ENCODE peak calls at places on chromosomes 13 and 19, in seven cellular contexts. P, G, Y, D, O, W and C are unnamed samples. For H3K36me3 and H3K4me1, the result is how much of the 10 kb centered on the place peaks cover.

GRCh38 chr13:34867590-34867989 is 74.5 kb upstream of the NBEA start:
- DNase-seq in G (no peak), D (no peak), O (no peak), P (no peak), W (no peak), Y (peak), C (no peak)

GRCh38 chr13:77930430-77930829 is 11.8 kb upstream of the EDNRB start:
- DNase-seq in P (no peak), O (no peak), W (no peak), D (no peak), G (no peak), Y (no peak), C (no peak)

GRCh38 chr19:35005256-35005977 is 5.3 kb downstream of the GRAMD1A start:
- DNase-seq in W (no peak), P (no peak), O (no peak), Y (no peak), D (no peak), G (no peak), C (no peak)

GRCh38 chr19:35458821-35459391 is 10.8 kb downstream of the FFAR2 start:
- DNase-seq in Y (no peak), G (no peak), W (no peak), P (no peak), O (no peak), D (no peak), C (no peak)

GRCh38 chr19:36043952-36044351 is 10.1 kb downstream of the THAP8 start:
- DNase-seq in O (no peak), W (no peak), D (no peak), G (no peak), P (no peak), Y (no peak), C (no peak)

GRCh38 chr13:63327584-63327983 is 1911.9 kb upstream of the PCDH20 start:
- DNase-seq in Y (no peak), P (no peak), W (no peak), D (no peak), G (no peak), O (no peak), C (no peak)

GRCh38 chr13:78102121-78102677 is 183.6 kb upstream of the EDNRB start:
- DNase-seq in Y (peak), D (no peak), G (peak), O (peak), P (no peak), W (peak), C (peak)

GRCh38 chr13:103351035-103351828 is 285.0 kb upstream of the SLC10A2 start:
- DNase-seq in Y (peak), D (peak), G (no peak), W (peak), O (peak), P (no peak), C (no peak)

GRCh38 chr19:54201172-54201701 is 579 bp downstream of the RPS9 start:
- DNase-seq in W (no peak), Y (peak), D (no peak), G (no peak), P (no peak), O (no peak), C (no peak)
- H3K36me3 ChIP-seq in W (under half), Y (half or more), D (under half), G (under half), P (under half), O (under half), C (half or more)

GRCh38 chr19:45764487-45764886 is 4.6 kb downstream of the SIX5 start:
- DNase-seq in G (no peak), O (no peak), W (no peak), P (no peak), D (no peak), Y (no peak), C (no peak)

GRCh38 chr19:45763691-45764294 is 5.3 kb downstream of the SIX5 start:
- DNase-seq in W (no peak), G (no peak), O (no peak), D (no peak), P (no peak), Y (no peak), C (no peak)

GRCh38 chr19:45762870-45763631 is 6.0 kb downstream of the SIX5 start:
- DNase-seq in W (no peak), G (no peak), Y (no peak), D (no peak), P (no peak), O (no peak), C (no peak)

GRCh38 chr19:45758921-45759320 is 10.1 kb downstream of the SIX5 start:
- DNase-seq in W (no peak), Y (no peak), P (no peak), O (no peak), G (no peak), D (no peak), C (no peak)

DNA sequence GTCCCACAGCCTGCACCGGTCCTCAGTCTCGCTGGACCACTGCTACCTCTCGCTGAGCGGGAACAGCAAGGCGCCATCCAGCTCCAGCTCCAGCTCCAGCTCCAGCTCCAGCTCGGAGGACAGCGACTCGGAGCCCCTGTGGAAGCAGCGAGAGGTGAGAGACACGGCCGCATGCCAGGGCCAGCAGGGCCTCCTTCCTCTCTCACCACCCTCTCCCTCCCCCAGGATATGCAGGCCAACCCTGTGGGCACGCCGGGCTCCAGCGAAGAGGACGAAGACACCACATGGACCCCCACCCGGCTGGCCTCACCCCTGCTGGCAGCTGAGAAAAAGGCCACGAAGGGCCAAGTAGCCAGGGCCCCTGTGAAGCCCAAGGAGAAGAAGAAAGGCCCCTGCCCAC is 7.3 kb downstream of the SIX5 start:
- DNase-seq in D (peak), W (no peak), Y (no peak), P (no peak), O (no peak), G (no peak), C (no peak)
- H3K27ac ChIP-seq in D (no peak), W (no peak), Y (no peak), P (no peak), O (no peak), G (no peak), C (peak)

DNA sequence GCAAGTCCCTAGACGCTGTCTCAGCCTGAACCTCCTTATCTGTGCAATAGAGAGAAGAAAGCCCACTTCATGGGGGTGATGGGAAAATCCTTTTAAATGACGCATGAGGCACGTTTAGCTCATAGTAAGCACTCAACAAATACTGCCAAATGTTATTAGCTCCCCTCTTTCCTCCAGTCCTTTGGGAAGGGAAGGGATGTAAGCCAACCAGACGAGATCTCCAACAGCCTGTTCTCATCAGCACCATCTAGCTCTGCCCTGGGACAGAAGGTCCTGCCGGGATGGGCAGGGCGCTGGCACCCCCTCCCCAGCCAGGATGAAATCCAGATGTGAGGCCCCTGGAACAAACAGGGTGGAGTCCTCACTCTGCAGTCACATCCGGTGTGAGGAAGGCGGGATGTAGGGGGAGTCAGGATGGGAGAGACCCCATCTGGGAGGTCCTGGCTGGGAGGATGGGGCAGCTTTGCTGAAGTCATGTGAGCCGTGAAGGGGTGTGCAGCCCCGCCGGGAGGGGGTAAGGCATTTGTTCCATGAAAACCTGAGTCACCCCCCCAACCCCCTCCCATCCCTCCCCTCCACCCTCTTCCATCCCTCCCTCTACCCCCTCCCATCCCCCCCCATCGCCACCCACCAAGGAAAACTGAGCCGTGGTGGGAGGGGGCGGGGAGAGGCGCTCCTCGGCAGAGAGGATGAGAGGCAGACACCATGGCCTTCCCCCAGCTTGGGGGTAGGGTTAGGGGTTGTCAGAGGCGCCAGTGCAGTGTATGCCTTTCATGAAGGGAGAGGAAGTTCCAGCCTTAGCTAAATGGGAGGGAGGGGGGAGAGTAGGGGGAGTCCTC is 4.5 kb downstream of the S1PR2 start:
- DNase-seq in D (no peak), O (peak), G (no peak), Y (no peak), P (no peak), W (peak), C (peak)
- H3K4me1 ChIP-seq in D (under half), O (under half), G (under half), Y (under half), P (under half), W (half or more), C (under half)

DNA sequence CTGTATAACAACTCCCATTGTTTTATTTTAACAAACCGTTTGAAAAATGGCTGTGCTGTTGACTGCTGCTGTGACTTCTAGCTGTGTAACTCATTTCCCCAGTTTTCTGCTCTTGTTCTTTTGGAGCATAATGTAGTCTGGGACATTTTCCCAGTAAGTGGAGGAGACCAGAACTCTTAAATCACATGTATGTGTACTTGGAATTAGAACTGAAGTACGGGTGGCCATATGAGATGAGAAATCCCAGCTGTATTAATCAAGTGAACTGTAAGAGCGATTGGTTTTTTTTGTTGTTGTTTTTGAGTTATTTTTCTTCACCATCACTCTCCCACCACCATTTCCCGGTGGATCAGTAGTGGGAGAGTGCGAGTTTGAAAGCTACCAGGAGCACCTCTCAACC is 49.5 kb upstream of the RNF113B start:
- DNase-seq in W (no peak), D (no peak), O (no peak), G (no peak), P (no peak), Y (no peak), C (no peak)
- H3K36me3 ChIP-seq in W (under half), D (under half), O (under half), G (under half), P (under half), Y (under half), C (under half)

DNA sequence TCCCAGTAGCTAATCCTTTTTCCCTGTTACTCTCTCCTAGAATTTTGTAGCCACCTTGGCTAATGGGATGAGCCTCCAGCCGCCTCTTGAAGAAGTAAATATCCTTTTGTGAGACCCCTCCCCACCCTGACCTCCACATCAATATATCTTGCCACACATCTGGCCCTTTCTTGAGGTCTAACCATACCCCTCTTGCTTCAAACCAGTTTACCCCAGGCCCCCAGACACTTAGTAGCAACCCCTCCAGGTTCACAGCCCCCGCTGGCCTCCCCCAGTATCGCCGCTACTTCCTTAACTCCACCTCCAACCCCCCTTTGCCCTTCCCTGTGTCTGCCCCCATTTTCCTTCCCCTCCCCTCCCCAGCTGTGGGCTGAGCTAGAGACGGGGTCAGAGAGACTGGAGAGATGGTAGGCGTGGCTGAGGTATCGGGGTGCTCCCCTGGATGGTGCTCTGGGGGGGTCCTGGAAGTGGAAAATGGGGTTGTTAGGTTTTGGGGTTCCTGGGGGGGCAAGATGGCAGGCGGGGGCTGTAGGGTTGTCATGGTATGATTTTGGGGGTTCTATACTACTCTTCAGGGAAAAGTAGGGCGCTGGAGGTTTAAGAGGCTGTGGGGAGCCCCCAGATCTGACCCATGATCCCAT is 2.9 kb downstream of the PRMT1 start:
- DNase-seq in W (no peak), G (no peak), O (no peak), Y (no peak), D (no peak), P (no peak), C (no peak)
- H3K27ac ChIP-seq in W (peak), G (no peak), O (peak), Y (no peak), D (peak), P (peak), C (peak)

DNA sequence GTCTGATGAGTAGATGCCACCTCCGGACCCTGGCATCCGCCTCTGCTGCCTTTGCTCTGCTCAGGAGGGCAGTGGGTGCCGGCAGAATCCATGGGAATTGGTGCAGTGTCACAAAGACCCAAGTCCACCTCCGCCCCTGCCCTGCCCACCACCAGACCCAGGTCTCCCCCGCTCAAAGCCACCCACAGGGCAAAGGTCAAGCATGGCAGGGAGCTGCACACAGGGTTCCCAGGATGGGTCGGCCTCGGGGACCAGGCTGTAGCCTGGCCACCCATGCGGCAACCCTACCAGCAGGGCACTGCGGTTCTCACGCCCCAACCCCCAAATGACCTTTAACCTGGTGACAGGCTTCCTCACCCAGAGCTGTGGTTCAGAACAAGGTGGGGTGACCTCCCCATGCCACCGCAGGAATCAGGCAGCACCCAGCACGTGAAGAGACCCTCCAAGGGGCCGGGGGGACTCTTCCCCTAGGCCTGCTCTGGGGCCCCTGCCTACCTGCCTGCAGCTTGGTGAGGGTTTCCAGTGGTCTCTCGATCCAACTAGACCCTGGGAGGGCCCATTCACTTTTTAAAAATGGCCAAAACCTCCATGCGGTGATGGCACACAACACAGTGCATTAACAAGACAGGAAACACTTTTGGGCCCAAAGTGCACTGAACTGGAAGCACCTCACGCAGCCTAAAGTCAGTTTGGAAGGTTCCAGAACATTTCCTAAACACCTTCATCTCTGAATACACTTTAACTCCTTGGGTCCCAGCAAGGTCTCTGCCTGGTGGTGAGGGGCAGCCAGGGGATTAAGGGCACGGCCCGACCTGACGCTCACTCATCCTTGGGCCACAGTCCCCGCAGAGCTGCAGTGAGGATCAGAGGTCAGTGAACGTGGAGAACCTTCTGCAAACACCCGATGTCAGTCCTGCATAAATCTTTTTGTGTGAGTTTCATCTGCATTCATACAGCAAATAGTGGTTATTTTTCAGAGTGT is 11.0 kb downstream of the GAS6 start:
- DNase-seq in Y (no peak), O (peak), W (no peak), G (no peak), P (no peak), D (no peak), C (peak)
- H3K4me1 ChIP-seq in Y (under half), O (half or more), W (half or more), G (half or more), P (under half), D (under half), C (half or more)

GRCh38 chr19:15185188-15185587 is 15.6 kb downstream of the NOTCH3 start:
- DNase-seq in W (no peak), G (no peak), D (no peak), Y (no peak), O (no peak), P (no peak), C (no peak)

GRCh38 chr19:15178629-15179308 is 22.0 kb downstream of the NOTCH3 start:
- DNase-seq in O (no peak), P (no peak), D (no peak), W (no peak), Y (no peak), G (no peak), C (no peak)

GRCh38 chr19:15180451-15181390 is 20.1 kb downstream of the NOTCH3 start:
- DNase-seq in D (peak), Y (no peak), W (peak), P (no peak), G (no peak), O (peak), C (no peak)

GRCh38 chr19:15184776-15185175 is 16.0 kb downstream of the NOTCH3 start:
- DNase-seq in Y (no peak), O (no peak), P (no peak), D (no peak), G (no peak), W (no peak), C (no peak)

DNA sequence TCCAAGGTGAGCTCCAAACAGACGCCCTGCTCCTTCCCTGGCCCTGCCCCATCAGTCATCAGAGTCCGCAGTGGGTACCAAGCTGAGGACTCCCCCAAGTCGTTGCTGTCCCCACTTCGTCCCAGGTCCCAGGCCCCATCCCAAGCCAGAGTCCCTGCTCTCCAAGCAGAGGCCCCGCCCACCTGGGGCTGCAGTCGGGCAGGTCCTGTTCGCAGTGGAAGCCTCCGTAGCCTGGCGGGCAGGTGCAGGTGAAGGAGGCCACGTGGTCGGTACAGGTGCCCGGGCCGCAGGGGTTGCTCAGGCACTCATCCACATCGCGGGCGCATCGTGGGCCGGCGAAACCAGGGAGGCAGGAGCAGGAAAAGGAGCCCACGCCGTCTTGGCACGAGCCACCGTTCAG is 19.4 kb downstream of the NOTCH3 start:
- DNase-seq in G (no peak), Y (no peak), O (no peak), D (no peak), W (no peak), P (no peak), C (no peak)
- H3K36me3 ChIP-seq in G (under half), Y (under half), O (half or more), D (under half), W (under half), P (under half), C (under half)

GRCh38 chr13:100728201-100728600 is 53.6 kb upstream of the TMTC4 start:
- DNase-seq in D (no peak), Y (no peak), G (no peak), O (no peak), P (no peak), W (no peak), C (no peak)
- H3K27ac ChIP-seq in D (no peak), Y (no peak), G (no peak), O (no peak), P (no peak), W (no peak), C (no peak)